ENCODE peak calls at places on chromosomes 3 and 15, in six cellular contexts. One of them, this sample, is unnamed.

GRCh38 chr3:128456776-128457715 is 9.6 kb downstream of the DNAJB8 start:
- DNase-seq in adrenal gland: no peak
- DNase-seq in brain microvascular endothelial cell: no peak
- DNase-seq in fibroblast of lung: no peak
- DNase-seq in heart left ventricle: no peak
- DNase-seq in PC-9: no peak
- DNase-seq in this sample: no peak

GRCh38 chr15:43168192-43169107 is 16.8 kb upstream of the CCNDBP1 start:
- DNase-seq in adrenal gland: peak
- DNase-seq in brain microvascular endothelial cell: peak
- DNase-seq in fibroblast of lung: peak
- DNase-seq in heart left ventricle: peak
- DNase-seq in PC-9: no peak
- DNase-seq in this sample: peak

GRCh38 chr15:71443538-71443937 is 328.3 kb downstream of the THSD4 start:
- DNase-seq in adrenal gland: peak
- DNase-seq in brain microvascular endothelial cell: peak
- DNase-seq in fibroblast of lung: peak
- DNase-seq in heart left ventricle: no peak
- DNase-seq in PC-9: no peak
- DNase-seq in this sample: no peak

GRCh38 chr3:171797265-171797679 is 13.0 kb downstream of the PLD1 start:
- DNase-seq in adrenal gland: no peak
- DNase-seq in brain microvascular endothelial cell: no peak
- DNase-seq in fibroblast of lung: no peak
- DNase-seq in heart left ventricle: no peak
- DNase-seq in PC-9: no peak
- DNase-seq in this sample: no peak

GRCh38 chr3:171791695-171792082 is 18.6 kb downstream of the PLD1 start:
- DNase-seq in adrenal gland: no peak
- DNase-seq in brain microvascular endothelial cell: peak
- DNase-seq in fibroblast of lung: peak
- DNase-seq in heart left ventricle: no peak
- DNase-seq in PC-9: peak
- DNase-seq in this sample: no peak

GRCh38 chr15:40759961-40760360 is 3.9 kb upstream of the GCHFR start:
- DNase-seq in adrenal gland: no peak
- DNase-seq in brain microvascular endothelial cell: no peak
- DNase-seq in fibroblast of lung: no peak
- DNase-seq in heart left ventricle: no peak
- DNase-seq in PC-9: no peak
- DNase-seq in this sample: no peak

GRCh38 chr3:175535351-175535750 is 676.2 kb downstream of the NAALADL2 start:
- DNase-seq in adrenal gland: no peak
- DNase-seq in brain microvascular endothelial cell: no peak
- DNase-seq in fibroblast of lung: no peak
- DNase-seq in heart left ventricle: no peak
- DNase-seq in PC-9: peak
- DNase-seq in this sample: no peak

GRCh38 chr3:87209115-87209514 is 18.0 kb upstream of the CHMP2B start:
- DNase-seq in adrenal gland: no peak
- DNase-seq in brain microvascular endothelial cell: no peak
- DNase-seq in fibroblast of lung: no peak
- DNase-seq in heart left ventricle: no peak
- DNase-seq in PC-9: no peak
- DNase-seq in this sample: no peak

GRCh38 chr3:73733796-73734195 is 109.1 kb upstream of the PDZRN3 start:
- DNase-seq in adrenal gland: no peak
- DNase-seq in brain microvascular endothelial cell: no peak
- DNase-seq in fibroblast of lung: no peak
- DNase-seq in heart left ventricle: no peak
- DNase-seq in PC-9: no peak
- DNase-seq in this sample: no peak

GRCh38 chr3:45551214-45552010 is 43.1 kb upstream of the LIMD1 start:
- DNase-seq in adrenal gland: peak
- DNase-seq in brain microvascular endothelial cell: peak
- DNase-seq in fibroblast of lung: peak
- DNase-seq in heart left ventricle: peak
- DNase-seq in PC-9: peak
- DNase-seq in this sample: peak

GRCh38 chr3:29285356-29286070 is 4.6 kb downstream of the RBMS3 start:
- DNase-seq in adrenal gland: no peak
- DNase-seq in brain microvascular endothelial cell: no peak
- DNase-seq in fibroblast of lung: peak
- DNase-seq in heart left ventricle: no peak
- DNase-seq in PC-9: no peak
- DNase-seq in this sample: no peak

GRCh38 chr3:27360113-27361078 is 8.8 kb downstream of the NEK10 start:
- DNase-seq in adrenal gland: no peak
- DNase-seq in brain microvascular endothelial cell: peak
- DNase-seq in fibroblast of lung: peak
- DNase-seq in heart left ventricle: no peak
- DNase-seq in PC-9: peak
- DNase-seq in this sample: peak

GRCh38 chr15:85960381-85960780 is 119.3 kb upstream of the AGBL1 start:
- DNase-seq in adrenal gland: no peak
- DNase-seq in brain microvascular endothelial cell: no peak
- DNase-seq in fibroblast of lung: no peak
- DNase-seq in heart left ventricle: no peak
- DNase-seq in PC-9: no peak
- DNase-seq in this sample: no peak

GRCh38 chr3:71345429-71346027 is 238.0 kb downstream of the FOXP1 start:
- DNase-seq in adrenal gland: no peak
- DNase-seq in brain microvascular endothelial cell: no peak
- DNase-seq in fibroblast of lung: peak
- DNase-seq in heart left ventricle: peak
- DNase-seq in PC-9: no peak
- DNase-seq in this sample: no peak

GRCh38 chr3:18208856-18209255 is 216.3 kb downstream of the SATB1 start:
- DNase-seq in adrenal gland: no peak
- DNase-seq in brain microvascular endothelial cell: no peak
- DNase-seq in fibroblast of lung: no peak
- DNase-seq in heart left ventricle: no peak
- DNase-seq in PC-9: no peak
- DNase-seq in this sample: no peak

GRCh38 chr15:40252438-40253178 is 13.7 kb downstream of the PAK6 start:
- DNase-seq in adrenal gland: peak
- DNase-seq in brain microvascular endothelial cell: no peak
- DNase-seq in fibroblast of lung: no peak
- DNase-seq in heart left ventricle: no peak
- DNase-seq in PC-9: no peak
- DNase-seq in this sample: no peak

GRCh38 chr3:114745322-114746240 is 401.5 kb downstream of the ZBTB20 start:
- DNase-seq in adrenal gland: no peak
- DNase-seq in brain microvascular endothelial cell: peak
- DNase-seq in fibroblast of lung: peak
- DNase-seq in heart left ventricle: no peak
- DNase-seq in PC-9: no peak
- DNase-seq in this sample: peak

GRCh38 chr15:69537085-69537484 is 84.5 kb downstream of the RPLP1 start:
- DNase-seq in adrenal gland: no peak
- DNase-seq in brain microvascular endothelial cell: no peak
- DNase-seq in fibroblast of lung: no peak
- DNase-seq in heart left ventricle: no peak
- DNase-seq in PC-9: no peak
- DNase-seq in this sample: no peak

GRCh38 chr3:150376001-150376848 is 31.9 kb upstream of the TSC22D2 start:
- DNase-seq in adrenal gland: peak
- DNase-seq in brain microvascular endothelial cell: no peak
- DNase-seq in fibroblast of lung: peak
- DNase-seq in heart left ventricle: no peak
- DNase-seq in PC-9: no peak
- DNase-seq in this sample: no peak

GRCh38 chr15:36905908-36906307 is 194.4 kb downstream of the MEIS2 start:
- DNase-seq in adrenal gland: no peak
- DNase-seq in brain microvascular endothelial cell: peak
- DNase-seq in fibroblast of lung: no peak
- DNase-seq in heart left ventricle: no peak
- DNase-seq in PC-9: no peak
- DNase-seq in this sample: no peak

GRCh38 chr15:62941719-62942118 is 100.8 kb upstream of the TPM1 start:
- DNase-seq in adrenal gland: no peak
- DNase-seq in brain microvascular endothelial cell: peak
- DNase-seq in fibroblast of lung: no peak
- DNase-seq in heart left ventricle: no peak
- DNase-seq in PC-9: no peak
- DNase-seq in this sample: no peak

GRCh38 chr15:20294651-20295237 is 246.9 kb downstream of the GOLGA6L6 start:
- DNase-seq in adrenal gland: no peak
- DNase-seq in brain microvascular endothelial cell: no peak
- DNase-seq in fibroblast of lung: no peak
- DNase-seq in heart left ventricle: no peak
- DNase-seq in PC-9: peak
- DNase-seq in this sample: no peak

GRCh38 chr15:84570164-84570692 is 30.6 kb upstream of the ZSCAN2 start:
- DNase-seq in adrenal gland: peak
- DNase-seq in brain microvascular endothelial cell: no peak
- DNase-seq in fibroblast of lung: no peak
- DNase-seq in heart left ventricle: peak
- DNase-seq in PC-9: no peak
- DNase-seq in this sample: no peak

GRCh38 chr3:3560566-3561336 is 238.5 kb upstream of the LRRN1 start:
- DNase-seq in adrenal gland: no peak
- DNase-seq in brain microvascular endothelial cell: peak
- DNase-seq in fibroblast of lung: peak
- DNase-seq in heart left ventricle: no peak
- DNase-seq in PC-9: no peak
- DNase-seq in this sample: no peak

GRCh38 chr3:112979244-112979832 is 4.4 kb upstream of the CD200R1 start:
- DNase-seq in adrenal gland: no peak
- DNase-seq in brain microvascular endothelial cell: no peak
- DNase-seq in fibroblast of lung: peak
- DNase-seq in heart left ventricle: no peak
- DNase-seq in PC-9: no peak
- DNase-seq in this sample: no peak

GRCh38 chr3:71446734-71447133 is 136.8 kb downstream of the FOXP1 start:
- DNase-seq in adrenal gland: no peak
- DNase-seq in brain microvascular endothelial cell: no peak
- DNase-seq in fibroblast of lung: no peak
- DNase-seq in heart left ventricle: no peak
- DNase-seq in PC-9: no peak
- DNase-seq in this sample: no peak

GRCh38 chr15:99282129-99282528 is 30.8 kb downstream of the LRRC28 start:
- DNase-seq in adrenal gland: no peak
- DNase-seq in brain microvascular endothelial cell: no peak
- DNase-seq in fibroblast of lung: no peak
- DNase-seq in heart left ventricle: no peak
- DNase-seq in PC-9: no peak
- DNase-seq in this sample: no peak

GRCh38 chr15:65303687-65304392 is 637 bp upstream of the RNU5B-1 start:
- DNase-seq in adrenal gland: peak
- DNase-seq in brain microvascular endothelial cell: peak
- DNase-seq in fibroblast of lung: peak
- DNase-seq in heart left ventricle: peak
- DNase-seq in PC-9: peak
- DNase-seq in this sample: no peak
- TF ChIP-seq CTCF in adrenal gland: no peak
- TF ChIP-seq CTCF in brain microvascular endothelial cell: no peak
- TF ChIP-seq CTCF in fibroblast of lung: no peak
- TF ChIP-seq CTCF in heart left ventricle: peak
- TF ChIP-seq CTCF in PC-9: peak
- TF ChIP-seq CTCF in this sample: no peak

GRCh38 chr15:78944669-78945407 is at the start of gene CTSH:
- DNase-seq in adrenal gland: peak
- DNase-seq in brain microvascular endothelial cell: no peak
- DNase-seq in fibroblast of lung: peak
- DNase-seq in heart left ventricle: peak
- DNase-seq in PC-9: peak
- DNase-seq in this sample: no peak
- H3K4me3 ChIP-seq in adrenal gland: no peak
- H3K4me3 ChIP-seq in brain microvascular endothelial cell: peak
- H3K4me3 ChIP-seq in fibroblast of lung: peak
- H3K4me3 ChIP-seq in heart left ventricle: peak
- H3K4me3 ChIP-seq in PC-9: peak
- H3K4me3 ChIP-seq in this sample: peak

GRCh38 chr3:16401273-16401672 is 112.2 kb downstream of the RFTN1 start:
- DNase-seq in adrenal gland: no peak
- DNase-seq in brain microvascular endothelial cell: no peak
- DNase-seq in fibroblast of lung: no peak
- DNase-seq in heart left ventricle: no peak
- DNase-seq in PC-9: no peak
- DNase-seq in this sample: no peak

GRCh38 chr3:16398542-16399126 is 114.9 kb downstream of the RFTN1 start:
- DNase-seq in adrenal gland: no peak
- DNase-seq in brain microvascular endothelial cell: no peak
- DNase-seq in fibroblast of lung: no peak
- DNase-seq in heart left ventricle: no peak
- DNase-seq in PC-9: no peak
- DNase-seq in this sample: no peak

GRCh38 chr3:16400143-16400935 is 113.2 kb downstream of the RFTN1 start:
- DNase-seq in adrenal gland: no peak
- DNase-seq in brain microvascular endothelial cell: no peak
- DNase-seq in fibroblast of lung: no peak
- DNase-seq in heart left ventricle: no peak
- DNase-seq in PC-9: no peak
- DNase-seq in this sample: no peak

GRCh38 chr3:16402451-16402850 is 111.0 kb downstream of the RFTN1 start:
- DNase-seq in adrenal gland: no peak
- DNase-seq in brain microvascular endothelial cell: no peak
- DNase-seq in fibroblast of lung: peak
- DNase-seq in heart left ventricle: no peak
- DNase-seq in PC-9: no peak
- DNase-seq in this sample: no peak

GRCh38 chr3:16399473-16399872 is 114.0 kb downstream of the RFTN1 start:
- DNase-seq in adrenal gland: peak
- DNase-seq in brain microvascular endothelial cell: peak
- DNase-seq in fibroblast of lung: peak
- DNase-seq in heart left ventricle: peak
- DNase-seq in PC-9: no peak
- DNase-seq in this sample: peak
- TF ChIP-seq CTCF in adrenal gland: no peak
- TF ChIP-seq CTCF in brain microvascular endothelial cell: peak
- TF ChIP-seq CTCF in fibroblast of lung: peak
- TF ChIP-seq CTCF in heart left ventricle: peak
- TF ChIP-seq CTCF in PC-9: no peak
- TF ChIP-seq CTCF in this sample: peak

GRCh38 chr3:184378650-184379374 is 805 bp upstream of the THPO start:
- DNase-seq in adrenal gland: no peak
- DNase-seq in brain microvascular endothelial cell: no peak
- DNase-seq in fibroblast of lung: no peak
- DNase-seq in heart left ventricle: no peak
- DNase-seq in PC-9: no peak
- DNase-seq in this sample: no peak

GRCh38 chr3:184377882-184378445 is at the start of gene THPO:
- DNase-seq in adrenal gland: peak
- DNase-seq in brain microvascular endothelial cell: no peak
- DNase-seq in fibroblast of lung: no peak
- DNase-seq in heart left ventricle: no peak
- DNase-seq in PC-9: no peak
- DNase-seq in this sample: no peak

GRCh38 chr3:184380210-184380626 is 364 bp downstream of the CHRD start:
- DNase-seq in adrenal gland: peak
- DNase-seq in brain microvascular endothelial cell: no peak
- DNase-seq in fibroblast of lung: peak
- DNase-seq in heart left ventricle: peak
- DNase-seq in PC-9: no peak
- DNase-seq in this sample: no peak

GRCh38 chr3:184380627-184381260 is 890 bp downstream of the CHRD start:
- DNase-seq in adrenal gland: no peak
- DNase-seq in brain microvascular endothelial cell: no peak
- DNase-seq in fibroblast of lung: no peak
- DNase-seq in heart left ventricle: no peak
- DNase-seq in PC-9: no peak
- DNase-seq in this sample: no peak

GRCh38 chr3:184379375-184380209 is at the start of gene CHRD:
- DNase-seq in adrenal gland: no peak
- DNase-seq in brain microvascular endothelial cell: no peak
- DNase-seq in fibroblast of lung: no peak
- DNase-seq in heart left ventricle: peak
- DNase-seq in PC-9: no peak
- DNase-seq in this sample: no peak
- H3K4me3 ChIP-seq in adrenal gland: no peak
- H3K4me3 ChIP-seq in brain microvascular endothelial cell: no peak
- H3K4me3 ChIP-seq in fibroblast of lung: no peak
- H3K4me3 ChIP-seq in heart left ventricle: peak
- H3K4me3 ChIP-seq in PC-9: no peak
- H3K4me3 ChIP-seq in this sample: peak